ENCODE peak calls at places on chromosomes 1 and 21, in five cellular contexts. K, E, U, M and P are unnamed samples.

GRCh38 chr21:42609806-42610205 is 43.6 kb upstream of the PDE9A start:
- DNase-seq in U (no peak), K (no peak), M (no peak), E (no peak), P (peak)

GRCh38 chr1:185400057-185400456 is 83.0 kb upstream of the IVNS1ABP start:
- DNase-seq in U (peak), M (no peak), K (no peak), E (peak), P (no peak)

GRCh38 chr1:161763522-161764098 is 2.5 kb upstream of the ATF6 start:
- DNase-seq in E (no peak), U (no peak), K (no peak), M (peak), P (peak)

GRCh38 chr1:161031874-161032273 is 6.9 kb downstream of the TSTD1 start:
- DNase-seq in U (no peak), E (no peak), K (no peak), M (no peak), P (no peak)

GRCh38 chr21:15058718-15059316 is 6.0 kb downstream of the NRIP1 start:
- DNase-seq in E (peak), M (no peak), K (no peak), U (peak), P (no peak)

GRCh38 chr21:37799193-37800121 is 116.8 kb downstream of the KCNJ6 start:
- DNase-seq in M (no peak), U (no peak), E (no peak), K (no peak), P (no peak)

GRCh38 chr1:45266151-45266801 is 59.9 kb upstream of the ZSWIM5 start:
- DNase-seq in M (peak), E (peak), U (no peak), K (no peak), P (peak)

GRCh38 chr1:152495066-152495675 is 15.4 kb upstream of the LCE5A start:
- DNase-seq in E (no peak), K (no peak), M (no peak), U (peak), P (peak)

GRCh38 chr1:77832889-77833288 is 53.4 kb downstream of the MIGA1 start:
- DNase-seq in U (no peak), K (no peak), E (peak), M (no peak), P (no peak)

GRCh38 chr1:229076217-229076616 is 194.7 kb upstream of the RAB4A start:
- DNase-seq in K (no peak), E (no peak), M (no peak), U (no peak), P (no peak)

GRCh38 chr1:10152709-10153284 is 57.6 kb upstream of the KIF1B start:
- DNase-seq in K (peak), E (peak), M (peak), U (peak), P (peak)

GRCh38 chr1:196302981-196303380 is 305.3 kb downstream of the KCNT2 start:
- DNase-seq in E (no peak), U (no peak), M (no peak), K (peak), P (no peak)

GRCh38 chr1:24786191-24786590 is 40.9 kb downstream of the CLIC4 start:
- DNase-seq in M (no peak), K (no peak), E (peak), U (peak), P (no peak)

GRCh38 chr1:207866471-207867135 is 44.3 kb downstream of the CD34 start:
- DNase-seq in K (no peak), E (peak), M (no peak), U (no peak), P (peak)

GRCh38 chr1:18731148-18731547 is 100.5 kb downstream of the PAX7 start:
- DNase-seq in K (no peak), M (no peak), E (no peak), U (no peak), P (no peak)

GRCh38 chr21:40832316-40832715 is 14.6 kb downstream of the DSCAM start:
- DNase-seq in M (no peak), U (peak), K (no peak), E (no peak), P (no peak)

GRCh38 chr1:208127791-208128408 is 116.3 kb downstream of the PLXNA2 start:
- DNase-seq in M (no peak), E (no peak), U (no peak), K (no peak), P (no peak)

GRCh38 chr1:208211901-208212843 is 32.0 kb downstream of the PLXNA2 start:
- DNase-seq in K (no peak), U (peak), E (no peak), M (no peak), P (no peak)

GRCh38 chr1:245336149-245336983 is 181.6 kb downstream of the KIF26B start:
- DNase-seq in U (no peak), K (no peak), E (no peak), M (peak), P (peak)

GRCh38 chr1:23111600-23112535 is 56.8 kb downstream of the LUZP1 start:
- DNase-seq in M (no peak), K (no peak), U (peak), E (no peak), P (no peak)

GRCh38 chr1:209650454-209650853 is 1.8 kb downstream of the LAMB3 start:
- DNase-seq in E (no peak), M (no peak), U (peak), K (no peak), P (no peak)

GRCh38 chr21:45889115-45889708 is 92.4 kb upstream of the COL6A1 start:
- DNase-seq in U (no peak), M (no peak), K (no peak), E (no peak), P (no peak)

GRCh38 chr1:116826818-116827606 is 72.8 kb downstream of the CD2 start:
- DNase-seq in E (no peak), M (no peak), K (no peak), U (peak), P (peak)

GRCh38 chr1:56676571-56677035 is 31.5 kb downstream of the PRKAA2 start:
- DNase-seq in K (no peak), U (no peak), M (no peak), E (peak), P (peak)

GRCh38 chr1:74522143-74522542 is 9.7 kb upstream of the LRRC53 start:
- DNase-seq in E (no peak), K (no peak), M (no peak), U (no peak), P (peak)

GRCh38 chr21:15343066-15343465 is 278.3 kb upstream of the NRIP1 start:
- DNase-seq in M (no peak), K (no peak), U (no peak), E (no peak), P (no peak)

GRCh38 chr1:5385400-5385799 is 606.8 kb downstream of the NPHP4 start:
- DNase-seq in K (no peak), U (no peak), E (no peak), M (no peak), P (no peak)

GRCh38 chr1:90969241-90969640 is 52.6 kb downstream of the ZNF644 start:
- DNase-seq in E (no peak), U (no peak), M (no peak), K (no peak), P (no peak)

GRCh38 chr21:34790834-34791233 is 122.0 kb downstream of the CLIC6 start:
- DNase-seq in U (no peak), M (no peak), E (no peak), K (no peak), P (peak)

GRCh38 chr21:26404288-26404687 is 168.8 kb downstream of the CYYR1 start:
- DNase-seq in K (no peak), U (no peak), E (no peak), M (no peak), P (no peak)

GRCh38 chr1:168285971-168286628 is 5.4 kb downstream of the TBX19 start:
- DNase-seq in K (no peak), M (no peak), U (no peak), E (no peak), P (peak)

GRCh38 chr1:45589861-45590260 is 6.0 kb downstream of the NASP start:
- DNase-seq in K (no peak), E (no peak), M (no peak), U (no peak), P (no peak)

GRCh38 chr1:54518489-54518888 is 29.5 kb upstream of the ACOT11 start:
- DNase-seq in K (no peak), U (no peak), M (no peak), E (no peak), P (no peak)

GRCh38 chr1:58446368-58446767 is 100.2 kb downstream of the OMA1 start:
- DNase-seq in U (no peak), E (no peak), K (no peak), M (no peak), P (no peak)